ENCODE peak calls at places on chromosome 2, in seven cellular contexts. K is AG04449, H is A549, R is activated B cell treated with CpG ODN at 0.5 μM for 24 hours, Y is uterus, S is K562, F is endodermal cell. M is an unnamed sample.

GRCh38 chr2:98807221-98807620 is 76.3 kb upstream of the MGAT4A start:
- DNase-seq in K (no peak), H (no peak), R (no peak), Y (no peak), S (no peak), F (no peak), M (no peak)

GRCh38 chr2:217685255-217685605 is 317.6 kb downstream of the TNS1 start:
- DNase-seq in K (peak; percentile 90), H (peak; percentile 88), R (no peak), Y (peak; percentile 85), S (no peak), F (peak; percentile 77), M (peak; percentile 12)

GRCh38 chr2:140876015-140876414 is 1254.8 kb downstream of the LRP1B start:
- DNase-seq in K (no peak), H (no peak), R (no peak), Y (no peak), S (no peak), F (no peak), M (no peak)

GRCh38 chr2:237864030-237864931 is 4.9 kb downstream of the RAMP1 start:
- DNase-seq in K (no peak), H (no peak), R (no peak), Y (peak; percentile 76), S (no peak), F (no peak), M (no peak)

GRCh38 chr2:111069722-111070121 is 51.0 kb upstream of the BCL2L11 start:
- DNase-seq in K (no peak), H (peak; percentile 9), R (no peak), Y (no peak), S (peak; percentile 28), F (no peak), M (no peak)

GRCh38 chr2:234308814-234309195 is 188.1 kb downstream of the ARL4C start:
- DNase-seq in K (peak; percentile 56), H (peak; percentile 96), R (peak; percentile 43), Y (no peak), S (no peak), F (no peak), M (no peak)

GRCh38 chr2:39913648-39914456 is 134.8 kb upstream of the THUMPD2 start:
- DNase-seq in K (peak; percentile 56), H (peak; percentile 73), R (no peak), Y (no peak), S (peak; percentile 37), F (peak; percentile 54), M (peak; percentile 12)

GRCh38 chr2:10366601-10367270 is 64.0 kb downstream of the HPCAL1 start:
- DNase-seq in K (no peak), H (no peak), R (no peak), Y (no peak), S (no peak), F (no peak), M (no peak)

GRCh38 chr2:236485519-236485918 is 84.1 kb upstream of the ACKR3 start:
- DNase-seq in K (no peak), H (no peak), R (no peak), Y (no peak), S (no peak), F (no peak), M (no peak)

GRCh38 chr2:239464166-239465016 is 63.6 kb upstream of the HDAC4 start:
- DNase-seq in K (no peak), H (no peak), R (peak; percentile 13), Y (no peak), S (no peak), F (peak; percentile 29), M (no peak)

GRCh38 chr2:102674370-102674769 is 55.0 kb downstream of the SLC9A2 start:
- DNase-seq in K (no peak), H (no peak), R (no peak), Y (no peak), S (no peak), F (no peak), M (no peak)

GRCh38 chr2:46893231-46893943 is 22.2 kb downstream of the MCFD2 start:
- DNase-seq in K (no peak), H (peak; percentile 30), R (no peak), Y (peak; percentile 2), S (no peak), F (no peak), M (no peak)

GRCh38 chr2:221285156-221285555 is 286.9 kb downstream of the EPHA4 start:
- DNase-seq in K (no peak), H (no peak), R (no peak), Y (no peak), S (no peak), F (no peak), M (no peak)

GRCh38 chr2:27802547-27802946 is 31.0 kb downstream of the MRPL33 start:
- DNase-seq in K (no peak), H (peak; percentile 28), R (no peak), Y (no peak), S (no peak), F (no peak), M (no peak)

DNA sequence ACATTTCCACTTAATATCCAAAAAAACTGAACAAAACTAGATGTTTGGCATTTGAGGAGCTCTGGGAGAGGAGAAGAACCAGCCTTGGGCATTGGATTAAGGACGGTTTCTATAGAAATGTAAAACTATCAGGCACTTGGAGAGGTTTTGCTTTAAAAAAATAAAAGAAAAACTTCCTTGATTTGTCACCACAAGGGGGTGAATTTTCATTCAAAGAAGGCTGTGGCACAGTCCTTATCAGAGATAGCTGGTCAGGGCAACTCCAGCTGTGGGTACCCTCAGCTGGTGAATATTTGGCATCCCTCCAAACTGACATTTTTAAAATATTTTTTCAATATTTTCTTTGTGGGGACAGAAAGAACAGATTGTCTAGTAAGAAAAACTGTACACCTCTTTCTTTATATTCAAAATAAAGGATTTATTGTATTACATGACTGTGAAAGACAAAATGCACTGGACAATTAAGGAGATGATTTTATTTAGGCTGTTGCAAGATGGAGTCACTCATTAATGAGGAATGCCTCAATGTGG is 46.1 kb upstream of the TBC1D8 start:
- DNase-seq in K (no peak), H (no peak), R (no peak), Y (no peak), S (no peak), F (no peak), M (no peak)
- TF ChIP-seq CTCF in K (no peak), H (peak; percentile 34), R (no peak), Y (no peak), S (peak; percentile 22), F (peak; percentile 60), M (no peak)

GRCh38 chr2:225414902-225415301 is 15.4 kb downstream of the NYAP2 start:
- DNase-seq in K (no peak), H (no peak), R (no peak), Y (no peak), S (no peak), F (no peak), M (no peak)

GRCh38 chr2:225416616-225417367 is 17.3 kb downstream of the NYAP2 start:
- DNase-seq in K (no peak), H (no peak), R (no peak), Y (no peak), S (no peak), F (no peak), M (no peak)

GRCh38 chr2:225415809-225416208 is 16.3 kb downstream of the NYAP2 start:
- DNase-seq in K (no peak), H (no peak), R (no peak), Y (no peak), S (no peak), F (no peak), M (no peak)

DNA sequence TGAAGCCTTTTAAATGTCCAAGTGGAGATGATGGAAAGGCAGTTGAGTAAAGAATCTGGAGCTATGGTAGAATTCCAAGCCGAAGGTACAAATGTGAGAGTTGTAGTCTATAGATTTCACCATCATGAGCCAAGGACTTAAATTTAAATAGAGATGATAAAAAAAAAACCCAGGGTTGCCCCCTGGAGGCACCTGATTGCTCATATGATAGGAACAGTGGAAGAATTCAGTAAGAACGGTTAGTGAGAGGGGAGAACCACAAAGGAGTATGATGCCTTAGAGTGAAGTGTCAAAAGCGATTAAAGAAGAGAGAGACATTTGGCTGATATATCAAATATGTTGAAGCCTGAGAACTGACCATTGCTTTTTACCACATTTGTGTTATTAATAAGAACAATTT is 11.9 kb downstream of the NYAP2 start:
- DNase-seq in K (no peak), H (no peak), R (no peak), Y (no peak), S (no peak), F (no peak), M (no peak)
- TF ChIP-seq CTCF in K (no peak), H (peak; percentile 6), R (no peak), Y (no peak), S (no peak), F (peak; percentile 52), M (no peak)

GRCh38 chr2:208406474-208407451 is at the start of gene PTH2R:
- DNase-seq in K (no peak), H (no peak), R (no peak), Y (no peak), S (peak; percentile 24), F (peak; percentile 87), M (peak; percentile 60)

DNA sequence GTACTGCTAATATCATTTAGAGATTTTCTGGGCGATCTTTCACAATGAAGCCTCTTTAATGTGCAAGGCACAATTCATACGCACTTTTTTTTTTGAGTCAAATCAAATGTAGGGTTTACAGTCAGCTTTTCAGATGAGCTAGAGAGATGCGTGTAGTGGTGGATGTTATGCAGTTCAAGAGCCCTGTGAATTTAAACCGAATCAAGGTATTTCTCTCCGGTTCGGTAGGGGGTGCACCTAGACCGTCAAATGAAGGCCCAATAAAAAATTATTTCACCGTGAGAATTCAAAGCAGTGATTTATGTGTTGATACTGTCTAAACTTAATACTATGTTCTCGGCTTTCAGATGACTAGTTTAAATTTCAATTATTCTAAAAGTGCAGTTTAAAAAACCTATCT is 1.1 kb downstream of the PTH2R start:
- DNase-seq in K (no peak), H (peak; percentile 48), R (no peak), Y (no peak), S (peak; percentile 30), F (peak; percentile 69), M (no peak)
- TF ChIP-seq CTCF in K (no peak), H (peak; percentile 62), R (no peak), Y (no peak), S (peak; percentile 75), F (peak; percentile 79), M (peak; percentile 23)

GRCh38 chr2:128498589-128498988 is 179.9 kb upstream of the HS6ST1 start:
- DNase-seq in K (no peak), H (no peak), R (no peak), Y (no peak), S (no peak), F (no peak), M (no peak)

GRCh38 chr2:128498086-128498485 is 179.4 kb upstream of the HS6ST1 start:
- DNase-seq in K (no peak), H (no peak), R (no peak), Y (no peak), S (no peak), F (no peak), M (no peak)

GRCh38 chr2:128495996-128496547 is 177.4 kb upstream of the HS6ST1 start:
- DNase-seq in K (no peak), H (no peak), R (no peak), Y (no peak), S (no peak), F (no peak), M (no peak)

GRCh38 chr2:128497461-128497860 is 178.8 kb upstream of the HS6ST1 start:
- DNase-seq in K (no peak), H (no peak), R (no peak), Y (no peak), S (no peak), F (peak; percentile 20), M (no peak)

DNA sequence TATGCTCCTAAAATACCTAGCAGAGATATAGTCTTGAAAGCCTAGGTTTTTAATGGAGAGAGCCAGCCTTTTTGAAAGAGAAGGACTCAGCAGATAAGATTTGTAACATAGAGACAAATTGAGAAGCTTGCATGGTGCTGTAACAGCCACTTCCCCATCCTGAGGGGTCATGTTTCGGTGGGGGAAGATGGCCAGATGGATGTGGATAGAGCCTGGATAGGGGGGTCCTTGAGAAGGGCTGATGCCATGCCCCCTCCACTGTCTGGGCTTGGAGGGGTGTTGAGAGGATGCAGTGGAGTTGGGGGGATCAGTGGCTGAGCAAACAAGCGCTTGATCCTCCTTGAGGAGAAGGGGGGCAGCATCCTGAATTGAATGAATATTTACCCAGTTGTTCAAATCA is 178.0 kb upstream of the HS6ST1 start:
- DNase-seq in K (no peak), H (no peak), R (no peak), Y (no peak), S (no peak), F (no peak), M (no peak)
- TF ChIP-seq CTCF in K (no peak), H (no peak), R (no peak), Y (no peak), S (no peak), F (no peak), M (no peak)

M was measured in nephron progenitor cell.